ENCODE peak calls at places on chromosome 13, in five cellular contexts. Z is NCI-H1105, X is foreskin fibroblast, U is OCI-LY7, R is A172. T is an unnamed sample.

GRCh38 chr13:103218253-103218652 is 152.0 kb upstream of the SLC10A2 start:
- DNase-seq in Z (no peak), X (no peak), U (no peak), R (no peak), T (no peak)

GRCh38 chr13:36712785-36713184 is 39.0 kb downstream of the SERTM1 start:
- DNase-seq in Z (no peak), X (peak), U (no peak), R (no peak), T (no peak)

GRCh38 chr13:109787135-109787954 is 962 bp upstream of the IRS2 start:
- DNase-seq in Z (peak), X (peak), U (peak), R (peak), T (no peak)

GRCh38 chr13:112850273-112850672 is 118.7 kb upstream of the MCF2L start:
- DNase-seq in Z (no peak), X (no peak), U (no peak), R (no peak), T (no peak)

GRCh38 chr13:39273953-39274352 is 235.7 kb downstream of the NHLRC3 start:
- DNase-seq in Z (no peak), X (no peak), U (peak), R (peak), T (peak)

GRCh38 chr13:76854894-76855293 is 31.3 kb downstream of the KCTD12 start:
- DNase-seq in Z (no peak), X (peak), U (no peak), R (peak), T (no peak)

GRCh38 chr13:27925220-27925991 is 5.6 kb downstream of the PDX1 start:
- DNase-seq in Z (no peak), X (no peak), U (no peak), R (no peak), T (no peak)

GRCh38 chr13:49219647-49220034 is 497 bp upstream of the MLNR start:
- DNase-seq in Z (no peak), X (no peak), U (no peak), R (no peak), T (no peak)

GRCh38 chr13:114067886-114068722 is 64.3 kb downstream of the RASA3 start:
- DNase-seq in Z (no peak), X (no peak), U (no peak), R (no peak), T (no peak)

GRCh38 chr13:93862259-93862658 is 617.2 kb downstream of the DCT start:
- DNase-seq in Z (no peak), X (peak), U (no peak), R (no peak), T (no peak)

GRCh38 chr13:101416181-101417042 is at the start of gene NALCN:
- DNase-seq in Z (peak), X (peak), U (no peak), R (peak), T (no peak)

GRCh38 chr13:33931397-33931987 is 113.5 kb downstream of the RFC3 start:
- DNase-seq in Z (no peak), X (peak), U (peak), R (peak), T (no peak)

GRCh38 chr13:35729926-35730627 is 253.6 kb upstream of the MAB21L1 start:
- DNase-seq in Z (no peak), X (no peak), U (no peak), R (no peak), T (no peak)

GRCh38 chr13:98334620-98335205 is 157.6 kb upstream of the RNF113B start:
- DNase-seq in Z (no peak), X (no peak), U (no peak), R (no peak), T (no peak)

GRCh38 chr13:113862766-113863510 is 938 bp downstream of the GAS6 start:
- DNase-seq in Z (no peak), X (peak), U (no peak), R (no peak), T (no peak)

GRCh38 chr13:113582841-113583631 is 1.5 kb upstream of the TFDP1 start:
- DNase-seq in Z (no peak), X (no peak), U (no peak), R (no peak), T (no peak)

GRCh38 chr13:23460309-23460708 is 26.8 kb upstream of the SACS start:
- DNase-seq in Z (no peak), X (no peak), U (no peak), R (no peak), T (no peak)

T was measured in cerebellar nuclear complex.